ENCODE peak calls at places on chromosomes 6 and 20, in eight cellular contexts. R is activated B cell treated with CpG ODN at 0.5 μM for 24 hours; X is CD4-positive, alpha-beta T cell; N is GM12864; G is neural crest cell; Z is progenitor cell of endocrine pancreas; E is kidney; L is ovary. T is an unnamed sample.

GRCh38 chr20:53652090-53652858 is 58.6 kb upstream of the ZNF217 start:
- DNase-seq in R (no peak), X (no peak), N (peak), G (no peak), Z (no peak), E (no peak), L (no peak), T (no peak)

GRCh38 chr20:50710492-50711063 is 19.2 kb upstream of the RIPOR3 start:
- DNase-seq in R (no peak), X (no peak), N (no peak), G (no peak), Z (no peak), E (no peak), L (no peak), T (no peak)

GRCh38 chr6:33787336-33787953 is 1.5 kb downstream of the LEMD2 start:
- DNase-seq in R (no peak), X (no peak), N (no peak), G (no peak), Z (no peak), E (no peak), L (no peak), T (no peak)

GRCh38 chr20:13543783-13544182 is 94.9 kb downstream of the TASP1 start:
- DNase-seq in R (no peak), X (no peak), N (no peak), G (no peak), Z (no peak), E (no peak), L (no peak), T (no peak)

GRCh38 chr6:33814663-33814985 is 10.8 kb upstream of the MLN start:
- DNase-seq in R (no peak), X (no peak), N (no peak), G (no peak), Z (no peak), E (no peak), L (no peak), T (no peak)

GRCh38 chr20:19976595-19977372 is 40.4 kb upstream of the NAA20 start:
- DNase-seq in R (no peak), X (no peak), N (no peak), G (peak), Z (no peak), E (peak), L (peak), T (no peak)

GRCh38 chr20:1569417-1569861 is 11.9 kb upstream of the SIRPD start:
- DNase-seq in R (no peak), X (no peak), N (no peak), G (no peak), Z (no peak), E (no peak), L (no peak), T (no peak)

GRCh38 chr20:57398231-57398821 is 7.1 kb downstream of the RBM38 start:
- DNase-seq in R (peak), X (peak), N (peak), G (no peak), Z (no peak), E (peak), L (peak), T (no peak)

GRCh38 chr6:26272171-26272631 is 92.8 kb upstream of the BTN3A2 start:
- DNase-seq in R (peak), X (peak), N (no peak), G (no peak), Z (peak), E (peak), L (peak), T (peak)

GRCh38 chr6:131281471-131282270 is 146.4 kb downstream of the AKAP7 start:
- DNase-seq in R (no peak), X (peak), N (no peak), G (peak), Z (no peak), E (peak), L (no peak), T (no peak)

GRCh38 chr6:124482071-124482491 is 480.2 kb upstream of the RNF217 start:
- DNase-seq in R (no peak), X (no peak), N (no peak), G (no peak), Z (no peak), E (no peak), L (no peak), T (no peak)

GRCh38 chr6:72533601-72534000 is 88.3 kb upstream of the KCNQ5 start:
- DNase-seq in R (no peak), X (no peak), N (no peak), G (no peak), Z (no peak), E (no peak), L (no peak), T (no peak)

GRCh38 chr20:62917720-62918119 is 8.6 kb downstream of the DIDO1 start:
- DNase-seq in R (no peak), X (no peak), N (no peak), G (no peak), Z (no peak), E (no peak), L (no peak), T (no peak)
- TF ChIP-seq CTCF in R (no peak), X (no peak), N (no peak), G (no peak), Z (no peak), E (no peak), L (no peak), T (no peak)

DNA sequence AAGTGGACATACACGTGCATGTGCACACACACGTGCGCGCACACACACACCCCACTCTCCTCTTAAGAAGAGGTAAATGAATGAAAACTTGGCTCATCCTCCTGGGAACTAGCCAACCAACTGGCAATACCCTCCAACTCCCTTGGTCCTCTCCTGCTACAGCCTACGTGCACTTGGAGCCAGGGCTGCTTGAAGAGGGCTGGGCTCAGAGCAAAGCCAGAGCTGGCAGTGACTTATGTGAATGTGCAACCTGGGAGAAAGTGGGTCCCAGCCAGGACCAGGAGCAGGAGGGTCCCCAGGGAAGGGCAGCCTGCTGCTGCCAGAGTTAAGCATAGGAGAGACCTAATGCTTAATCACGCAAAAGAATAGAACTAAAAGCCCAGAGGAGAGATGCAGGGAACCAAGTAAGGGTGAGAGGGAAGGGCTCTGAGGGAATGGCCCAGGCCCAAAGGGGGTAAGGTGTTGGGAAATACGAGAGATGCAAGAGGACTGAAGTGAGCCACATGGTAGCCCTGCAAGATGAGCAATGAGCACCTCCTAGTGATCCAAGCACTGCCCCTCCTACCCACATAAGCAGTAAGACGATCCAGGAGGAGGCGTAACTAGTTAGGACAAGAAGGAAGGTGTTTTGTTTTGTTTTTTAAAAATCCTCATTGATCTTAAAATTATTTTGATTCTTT is 24.7 kb downstream of the TRAF3IP2 start:
- DNase-seq in R (no peak), X (no peak), N (no peak), G (no peak), Z (no peak), E (no peak), L (no peak), T (no peak)
- TF ChIP-seq CTCF in R (no peak), X (no peak), N (no peak), G (no peak), Z (no peak), E (no peak), L (no peak), T (no peak)

DNA sequence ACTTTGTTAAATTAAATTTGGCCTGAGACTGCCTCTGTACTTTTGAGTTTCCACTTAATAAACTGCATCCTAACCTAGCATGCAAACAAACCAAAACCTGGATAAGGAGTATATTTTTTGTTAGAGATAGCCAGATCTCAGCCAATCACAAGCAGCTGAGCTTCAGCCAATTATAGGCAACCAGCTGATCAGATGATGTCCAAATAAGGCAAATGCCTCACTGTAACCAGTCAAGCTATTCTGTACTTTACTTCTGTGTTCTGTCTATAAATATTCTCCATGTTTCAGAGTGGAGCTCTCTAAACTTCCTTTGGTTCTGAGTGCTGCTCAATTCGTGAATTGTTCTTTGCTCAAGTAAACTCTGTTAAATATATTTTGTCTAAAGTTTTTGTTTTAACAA is 194.6 kb upstream of the RGS17 start:
- DNase-seq in R (no peak), X (no peak), N (no peak), G (no peak), Z (no peak), E (no peak), L (no peak), T (no peak)
- TF ChIP-seq CTCF in R (no peak), X (no peak), N (no peak), G (no peak), Z (no peak), E (no peak), L (no peak), T (no peak)

DNA sequence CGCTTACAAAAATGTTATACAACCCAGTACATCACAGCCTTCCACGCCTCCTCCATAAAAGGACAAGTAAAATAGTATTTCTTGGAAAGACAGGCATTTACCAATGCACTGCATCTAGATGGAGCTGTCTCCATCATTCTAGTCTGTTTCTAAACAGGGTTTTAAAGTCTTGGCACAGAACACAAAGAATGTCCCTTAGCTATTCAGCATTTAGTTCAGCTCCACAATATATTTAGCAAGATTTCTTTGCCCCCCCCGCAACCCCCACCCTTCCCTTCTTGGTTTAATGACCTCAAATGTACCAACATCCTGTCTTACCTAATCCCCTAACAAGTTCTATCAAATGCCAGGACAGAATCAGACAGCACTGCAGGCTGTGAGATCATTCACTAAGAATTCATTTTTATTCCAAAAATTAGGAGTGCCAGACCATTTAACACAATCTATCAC is 198.6 kb downstream of the BACH2 start:
- DNase-seq in R (no peak), X (peak), N (no peak), G (no peak), Z (no peak), E (peak), L (peak), T (no peak)
- TF ChIP-seq CTCF in R (no peak), X (peak), N (no peak), G (no peak), Z (peak), E (peak), L (no peak), T (peak)

GRCh38 chr6:39281312-39281980 is 32.8 kb downstream of the KCNK17 start:
- DNase-seq in R (no peak), X (no peak), N (no peak), G (no peak), Z (no peak), E (peak), L (no peak), T (no peak)
- TF ChIP-seq CTCF in R (no peak), X (no peak), N (no peak), G (no peak), Z (no peak), E (no peak), L (no peak), T (no peak)

DNA sequence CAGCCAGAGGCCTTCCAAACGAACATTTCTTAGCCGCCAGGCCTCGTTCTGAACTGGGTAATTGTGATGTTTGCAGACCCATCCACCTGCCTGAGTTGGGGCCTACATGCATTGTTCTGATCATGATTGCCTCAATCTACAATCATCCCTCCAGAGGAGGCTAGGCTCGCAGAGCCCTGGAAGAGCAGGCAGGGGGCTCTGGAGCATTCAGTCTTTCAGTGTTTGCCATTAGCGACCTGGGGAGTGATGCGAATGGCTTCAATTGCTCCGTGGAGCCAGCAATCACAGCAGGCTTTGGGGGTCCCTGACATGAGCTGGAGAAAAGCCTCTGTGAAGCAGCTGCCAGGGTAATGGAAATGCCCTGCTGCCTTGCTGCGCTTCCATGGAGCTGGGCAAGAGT is 22.0 kb downstream of the SNAP25 start:
- DNase-seq in R (no peak), X (no peak), N (no peak), G (no peak), Z (no peak), E (no peak), L (no peak), T (no peak)
- TF ChIP-seq CTCF in R (no peak), X (no peak), N (no peak), G (no peak), Z (no peak), E (no peak), L (no peak), T (no peak)